ENCODE peak calls at places on chromosomes 11 and 22, in five cellular contexts. P, N, E, T and X are unnamed samples.
A peak's percentile ranks its signal among the peaks of the same experiment; 100 is the strongest.

GRCh38 chr22:46142548-46143490 is 7.5 kb upstream of the PPARA start:
- DNase-seq in P (no peak), N (no peak), E (no peak), T (no peak), X (no peak)

GRCh38 chr11:24386551-24387404 is 110.1 kb upstream of the LUZP2 start:
- DNase-seq in P (peak; percentile 0), N (peak; percentile 25), E (no peak), T (no peak), X (peak; percentile 32)

GRCh38 chr11:68038718-68039525 is at the start of gene TCIRG1:
- DNase-seq in P (peak; percentile 56), N (peak; percentile 81), E (peak; percentile 90), T (peak; percentile 91), X (peak; percentile 75)

GRCh38 chr22:35467788-35468187 is 67.8 kb downstream of the MCM5 start:
- DNase-seq in P (no peak), N (no peak), E (peak; percentile 72), T (peak; percentile 80), X (no peak)

GRCh38 chr11:118265954-118266353 is 1.9 kb upstream of the MPZL2 start:
- DNase-seq in P (no peak), N (peak; percentile 69), E (no peak), T (no peak), X (peak; percentile 79)

GRCh38 chr22:35314161-35314942 is 14.7 kb downstream of the TOM1 start:
- DNase-seq in P (no peak), N (no peak), E (peak; percentile 59), T (no peak), X (peak; percentile 21)

GRCh38 chr11:120060512-120060911 is 77.4 kb downstream of the TRIM29 start:
- DNase-seq in P (no peak), N (no peak), E (no peak), T (no peak), X (no peak)

GRCh38 chr11:304915-305833 is 2.4 kb upstream of the IFITM2 start:
- DNase-seq in P (peak; percentile 67), N (peak; percentile 63), E (peak; percentile 75), T (peak; percentile 80), X (peak; percentile 74)

GRCh38 chr11:75004215-75004614 is 15.5 kb downstream of the NEU3 start:
- DNase-seq in P (no peak), N (no peak), E (no peak), T (no peak), X (no peak)

GRCh38 chr22:33787645-33788456 is 132.4 kb downstream of the LARGE1 start:
- DNase-seq in P (no peak), N (no peak), E (no peak), T (no peak), X (no peak)

GRCh38 chr11:537622-538430 is 499 bp downstream of the LRRC56 start:
- DNase-seq in P (no peak), N (no peak), E (no peak), T (no peak), X (no peak)

GRCh38 chr11:9596926-9597325 is 23.5 kb downstream of the WEE1 start:
- DNase-seq in P (no peak), N (no peak), E (no peak), T (no peak), X (no peak)

DNA sequence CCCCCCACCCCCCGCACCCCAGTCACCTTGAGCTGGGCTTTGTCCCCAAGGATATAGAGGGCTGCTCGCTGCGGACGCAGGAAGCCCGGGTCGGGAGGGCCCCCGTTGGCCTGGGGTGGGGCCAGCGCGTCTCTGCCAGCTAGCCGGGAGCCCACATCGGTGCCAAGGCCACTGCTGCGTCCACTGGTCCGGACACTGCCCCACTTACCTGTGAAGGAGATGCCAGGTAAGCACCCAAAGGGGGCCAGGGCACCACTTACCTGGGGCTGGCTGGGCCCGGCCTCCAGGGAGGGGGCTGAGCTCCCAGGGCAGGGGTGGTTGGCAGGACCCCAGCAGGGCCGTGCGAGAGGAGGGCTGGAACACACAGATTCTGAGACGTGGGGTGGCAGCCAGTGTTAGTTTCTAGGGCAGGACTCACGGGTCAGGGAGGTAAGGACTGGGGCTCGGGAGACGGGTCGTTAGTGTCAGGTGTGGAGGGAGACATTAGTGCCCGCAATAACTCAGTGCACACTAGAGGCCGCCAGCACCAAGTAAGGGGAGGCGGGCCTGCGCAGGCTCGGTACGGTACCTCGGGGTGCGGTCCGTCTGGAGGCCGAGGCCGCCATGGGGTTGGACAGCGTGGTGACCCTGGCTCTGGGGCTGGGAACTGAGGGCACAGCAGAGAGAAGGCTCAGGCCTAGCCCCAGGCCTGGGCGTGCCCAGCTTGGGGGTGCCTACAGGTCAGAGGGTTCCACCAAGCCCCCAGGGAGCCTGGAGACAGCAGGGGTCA is 18.2 kb downstream of the SBF1 start:
- DNase-seq in P (no peak), N (no peak), E (peak; percentile 53), T (no peak), X (no peak)
- TF ChIP-seq CTCF in P (no peak), N (peak; percentile 15), E (peak; percentile 61), T (no peak), X (peak; percentile 11)

DNA sequence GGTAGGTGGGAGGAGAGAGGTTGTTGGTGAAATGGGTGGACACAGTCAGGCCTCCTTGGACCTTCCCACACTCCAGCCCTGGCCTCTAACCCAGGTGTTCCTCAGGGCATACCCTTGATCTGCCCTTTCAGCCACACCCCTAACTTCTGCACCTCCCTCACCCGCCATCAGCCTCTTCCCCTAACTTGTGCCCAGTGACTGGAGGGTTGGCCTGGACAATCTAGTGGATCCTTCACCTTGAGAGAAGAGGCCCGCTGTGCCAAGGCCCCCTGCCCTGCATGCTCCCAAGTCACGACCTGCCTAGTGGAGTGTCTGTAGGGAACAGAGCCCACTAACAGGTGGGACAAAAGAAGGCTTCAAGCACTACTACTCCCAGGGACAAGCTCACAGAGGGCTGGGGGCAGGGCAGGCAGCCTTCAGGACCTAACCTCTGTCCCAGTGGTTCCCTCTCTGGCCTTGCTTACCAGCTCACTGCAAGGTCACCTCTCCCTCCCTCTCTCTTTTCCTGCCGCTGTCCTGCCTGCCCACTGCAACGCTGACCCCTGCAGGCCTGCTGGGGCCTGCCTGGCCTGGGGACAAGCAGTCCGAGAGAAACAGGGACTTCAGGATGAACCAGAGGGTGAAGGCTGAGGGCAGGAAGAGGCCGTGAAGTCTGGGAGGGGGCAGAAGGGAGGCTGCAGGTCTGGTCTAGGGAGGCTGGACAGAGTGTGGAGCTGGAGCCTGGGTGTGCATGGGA is 3.3 kb downstream of the SYT7 start:
- DNase-seq in P (no peak), N (no peak), E (peak; percentile 83), T (no peak), X (no peak)
- TF ChIP-seq CTCF in P (peak; percentile 40), N (no peak), E (peak; percentile 48), T (peak; percentile 71), X (no peak)

GRCh38 chr22:24153959-24154358 is 27.3 kb upstream of the SUSD2 start:
- DNase-seq in P (no peak), N (no peak), E (no peak), T (no peak), X (no peak)

GRCh38 chr22:24156146-24156914 is 25.0 kb upstream of the SUSD2 start:
- DNase-seq in P (no peak), N (peak; percentile 46), E (no peak), T (no peak), X (peak; percentile 38)

GRCh38 chr22:24154826-24155225 is 26.5 kb upstream of the SUSD2 start:
- DNase-seq in P (no peak), N (no peak), E (no peak), T (no peak), X (no peak)

GRCh38 chr22:24156915-24157782 is 24.1 kb upstream of the SUSD2 start:
- DNase-seq in P (peak; percentile 37), N (peak; percentile 64), E (peak; percentile 95), T (peak; percentile 87), X (peak; percentile 85)

GRCh38 chr22:24155597-24156145 is 25.6 kb upstream of the SUSD2 start:
- DNase-seq in P (peak; percentile 49), N (peak; percentile 52), E (peak; percentile 55), T (peak; percentile 82), X (peak; percentile 74)
- TF ChIP-seq CTCF in P (peak; percentile 48), N (no peak), E (peak; percentile 76), T (peak; percentile 57), X (peak; percentile 42)

GRCh38 chr22:42794551-42795510 is 62.2 kb downstream of the ARFGAP3 start:
- DNase-seq in P (no peak), N (no peak), E (peak; percentile 68), T (no peak), X (no peak)
- TF ChIP-seq CTCF in P (no peak), N (no peak), E (peak; percentile 54), T (peak; percentile 38), X (no peak)

GRCh38 chr11:113247231-113247630 is 67.2 kb upstream of the TTC12 start:
- DNase-seq in P (no peak), N (no peak), E (no peak), T (no peak), X (no peak)

GRCh38 chr11:113249786-113250185 is 64.6 kb upstream of the TTC12 start:
- DNase-seq in P (no peak), N (no peak), E (no peak), T (no peak), X (no peak)

GRCh38 chr11:113248702-113249490 is 65.5 kb upstream of the TTC12 start:
- DNase-seq in P (no peak), N (no peak), E (no peak), T (no peak), X (no peak)

GRCh38 chr11:113251281-113251680 is 63.1 kb upstream of the TTC12 start:
- DNase-seq in P (no peak), N (no peak), E (no peak), T (no peak), X (no peak)

DNA sequence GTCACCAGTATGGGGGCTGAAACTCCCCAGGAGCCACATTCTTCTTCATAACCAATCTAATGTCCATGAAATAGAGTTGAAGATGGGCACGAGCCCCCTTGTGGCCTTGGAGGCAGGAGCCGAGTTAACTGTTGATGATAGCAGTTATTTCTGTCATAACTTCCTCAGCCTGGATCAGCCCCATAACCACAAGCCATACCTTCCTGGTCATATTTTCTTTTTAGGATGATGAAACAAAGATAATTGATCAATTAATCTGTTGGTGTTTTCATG is 65.0 kb upstream of the TTC12 start:
- DNase-seq in P (no peak), N (no peak), E (no peak), T (no peak), X (peak; percentile 13)
- TF ChIP-seq CTCF in P (peak; percentile 45), N (no peak), E (peak; percentile 57), T (peak; percentile 30), X (no peak)

DNA sequence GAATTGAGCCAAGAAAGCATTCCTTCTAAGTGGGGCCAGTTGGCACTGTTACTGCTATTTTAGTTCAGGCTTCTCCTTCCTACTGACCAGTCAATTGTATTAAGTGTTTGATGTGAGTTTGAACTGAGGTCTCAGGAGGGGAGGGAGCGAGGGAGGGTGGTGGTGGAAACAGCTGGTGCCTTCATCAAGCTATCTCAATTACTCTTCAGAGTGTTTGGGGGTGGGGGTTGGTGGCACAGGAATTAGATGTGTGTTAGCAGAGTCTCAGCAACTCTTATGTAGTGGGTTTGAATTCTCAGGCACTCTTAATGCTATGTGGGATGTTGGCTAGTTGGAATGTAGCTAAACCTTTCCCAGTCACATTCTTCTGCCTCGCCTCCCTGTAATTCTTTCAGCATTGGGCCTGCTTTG is 14.5 kb downstream of the CTNND1 start:
- DNase-seq in P (no peak), N (no peak), E (peak; percentile 43), T (no peak), X (no peak)
- TF ChIP-seq CTCF in P (no peak), N (no peak), E (no peak), T (no peak), X (no peak)

DNA sequence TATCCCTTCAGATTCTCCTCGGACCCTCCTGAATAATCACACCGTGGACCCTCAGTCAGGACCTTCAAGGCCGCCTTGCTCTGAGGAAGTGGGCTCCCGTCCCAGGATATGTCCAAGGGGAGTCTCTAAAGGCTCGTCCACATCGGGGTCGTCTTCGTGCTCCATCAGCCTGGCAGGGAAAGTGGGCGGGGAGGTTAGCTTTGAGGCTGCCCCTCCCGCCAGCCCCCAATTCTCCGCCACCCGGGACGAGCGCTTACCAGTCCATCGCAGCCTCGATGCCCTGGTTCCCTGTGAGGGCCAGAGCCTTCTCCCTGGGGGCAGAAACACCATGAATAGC is 472 bp downstream of the UBXN1 start:
- DNase-seq in P (no peak), N (no peak), E (no peak), T (no peak), X (no peak)
- TF ChIP-seq CTCF in P (no peak), N (no peak), E (no peak), T (no peak), X (no peak)